ENCODE peak calls at places on chromosomes 1 and 21, in four cellular contexts. K is mesendoderm, I is uterus, Q is Peyer's patch. X is an unnamed sample.

GRCh38 chr1:190759807-190760206 is 282.1 kb upstream of the BRINP3 start:
- DNase-seq in K (no peak), I (no peak), Q (no peak), X (no peak)

GRCh38 chr1:230215049-230215448 is 148.0 kb downstream of the GALNT2 start:
- DNase-seq in K (peak), I (peak), Q (no peak), X (peak)

GRCh38 chr1:119549719-119550141 is 42.7 kb downstream of the HSD3B1 start:
- DNase-seq in K (peak), I (no peak), Q (no peak), X (peak)

GRCh38 chr1:941588-942383 is 17.3 kb downstream of the NOC2L start:
- DNase-seq in K (peak), I (peak), Q (peak), X (peak)

GRCh38 chr1:3170566-3171453 is 101.8 kb downstream of the PRDM16 start:
- DNase-seq in K (no peak), I (peak), Q (peak), X (peak)

GRCh38 chr1:208499601-208500000 is 255.4 kb upstream of the PLXNA2 start:
- DNase-seq in K (no peak), I (no peak), Q (no peak), X (no peak)

GRCh38 chr1:156591432-156592157 is at the start of gene NAXE:
- DNase-seq in K (peak), I (peak), Q (peak), X (peak)

GRCh38 chr1:228446849-228447248 is 30.2 kb upstream of the TRIM17 start:
- DNase-seq in K (no peak), I (no peak), Q (no peak), X (no peak)

GRCh38 chr1:85496881-85497582 is 32.1 kb upstream of the DDAH1 start:
- DNase-seq in K (no peak), I (no peak), Q (no peak), X (no peak)

GRCh38 chr1:92961896-92962752 is 862 bp upstream of the DIPK1A start:
- DNase-seq in K (peak), I (peak), Q (no peak), X (peak)

GRCh38 chr1:8671313-8671917 is 146.0 kb downstream of the RERE start:
- DNase-seq in K (peak), I (peak), Q (no peak), X (peak)

DNA sequence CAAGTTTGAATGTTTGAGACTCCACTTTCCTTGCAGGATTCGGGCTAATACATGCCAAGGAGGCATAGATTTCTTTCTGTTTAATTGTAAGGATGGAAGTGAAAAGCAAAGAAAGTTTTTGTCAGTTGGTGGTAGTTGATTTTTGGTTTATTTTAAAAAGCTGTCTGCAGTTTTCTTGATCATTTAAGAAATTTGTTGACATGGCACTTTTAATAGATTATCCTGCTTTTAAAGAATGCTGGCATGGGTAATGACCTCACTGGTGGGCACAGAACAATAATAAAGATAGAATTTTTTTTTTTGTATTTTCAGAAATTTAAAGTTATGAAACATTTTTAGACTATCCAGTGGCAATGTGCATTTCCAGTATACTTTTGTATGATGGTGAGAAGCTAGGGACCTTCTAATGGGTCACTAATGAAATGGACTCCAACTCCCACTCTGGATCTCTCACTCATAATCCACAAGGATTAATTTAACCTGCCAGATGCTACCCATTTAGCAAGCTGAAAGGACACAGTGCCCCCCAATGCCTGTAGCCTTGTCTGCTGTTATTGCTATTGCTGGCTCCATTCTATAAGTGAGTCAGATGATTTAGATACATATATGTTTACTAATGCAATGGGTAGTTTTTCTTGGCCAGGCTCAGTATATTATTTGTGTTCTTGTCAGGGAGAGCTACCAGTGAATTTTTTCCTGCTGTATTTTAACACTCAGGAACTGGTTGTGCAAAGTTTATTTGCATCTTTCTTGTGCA is 190.2 kb upstream of the SGIP1 start:
- DNase-seq in K (no peak), I (no peak), Q (no peak), X (no peak)
- H3K27ac ChIP-seq in K (no peak), I (no peak), Q (no peak), X (no peak)

DNA sequence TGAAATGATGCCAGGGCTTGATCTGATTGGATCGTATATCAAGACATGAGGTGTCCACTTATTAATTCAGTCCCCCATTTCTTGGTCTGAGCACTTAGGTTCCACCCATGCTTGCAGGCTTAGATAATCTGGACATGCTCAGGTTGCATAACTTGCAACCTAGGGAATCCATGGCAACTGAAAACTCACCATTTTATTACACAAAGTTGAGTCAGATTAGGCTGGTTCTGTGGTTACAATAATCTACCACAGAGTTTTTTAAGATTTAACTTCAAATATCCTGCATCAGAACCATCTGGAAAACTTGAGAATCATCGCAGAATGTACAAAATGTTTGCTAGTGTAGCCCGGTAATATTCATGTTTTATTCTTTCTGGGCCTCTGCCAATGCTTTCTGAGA is 707.1 kb upstream of the ADAMTS5 start:
- DNase-seq in K (no peak), I (no peak), Q (no peak), X (no peak)
- H3K27ac ChIP-seq in K (no peak), I (no peak), Q (no peak), X (no peak)

DNA sequence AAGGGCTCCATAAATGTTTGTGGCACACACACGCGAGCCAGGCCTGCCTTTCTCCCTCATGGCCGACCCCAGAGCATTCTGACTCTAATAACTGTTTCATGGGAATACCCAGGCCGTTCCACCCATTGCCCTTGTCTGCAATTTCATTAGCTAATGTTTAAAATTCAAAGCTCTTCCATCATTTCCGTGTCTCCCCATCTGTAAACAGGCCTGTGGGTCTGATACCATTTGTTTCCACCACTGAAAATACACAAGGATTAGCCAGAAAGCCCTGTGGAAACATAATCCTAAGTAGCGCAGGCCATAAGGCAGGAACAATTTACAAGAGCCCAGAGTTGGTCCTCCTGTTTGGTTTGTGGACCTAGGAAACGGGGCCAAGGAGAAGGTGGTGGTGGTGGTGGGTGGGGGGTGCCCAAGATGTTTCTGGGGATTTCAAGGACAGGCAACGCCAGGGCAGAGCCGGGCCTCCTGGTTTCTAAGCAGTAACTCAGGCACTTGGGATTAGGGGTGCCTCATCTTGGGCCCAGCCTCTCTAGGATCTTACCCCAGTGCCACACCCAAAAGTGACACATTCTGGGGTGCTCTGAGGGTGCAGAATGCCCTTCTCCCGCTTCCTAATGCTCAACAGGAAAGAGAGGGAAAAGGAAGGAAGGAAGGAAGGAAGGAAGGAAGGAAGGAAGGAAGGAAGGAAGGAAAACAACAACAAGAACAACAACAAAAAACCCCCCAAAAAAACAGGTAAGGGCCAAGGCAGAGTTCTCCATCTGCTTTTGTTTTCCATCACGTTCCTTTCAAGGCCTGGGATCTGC is 79.4 kb downstream of the SSBP3 start:
- DNase-seq in K (no peak), I (no peak), Q (no peak), X (no peak)
- H3K27ac ChIP-seq in K (no peak), I (peak), Q (peak), X (peak)

GRCh38 chr1:5125208-5125607 is 470.8 kb downstream of the AJAP1 start:
- DNase-seq in K (peak), I (no peak), Q (no peak), X (no peak)
- H3K27ac ChIP-seq in K (no peak), I (no peak), Q (no peak), X (no peak)

GRCh38 chr1:231420299-231420958 is 1.7 kb downstream of the EGLN1 start:
- DNase-seq in K (peak), I (no peak), Q (no peak), X (no peak)
- H3K27ac ChIP-seq in K (no peak), I (peak), Q (peak), X (peak)

GRCh38 chr1:43934279-43934985 is 831 bp downstream of the ARTN start:
- DNase-seq in K (peak), I (peak), Q (peak), X (peak)
- H3K27ac ChIP-seq in K (peak), I (no peak), Q (no peak), X (no peak)

X was measured in small intestine.